ENCODE peak calls at places on chromosomes 7 and 10, in seven cellular contexts. Q is HCT116, P is osteoblast, H is IMR-90, T is hepatocyte, G is PC-9, B is astrocyte. W is an unnamed sample. For H4K20me1, the result is how much of the 10 kb centered on the place peaks cover.

GRCh38 chr10:31584789-31585406 is 265.9 kb downstream of the ZEB1 start:
- DNase-seq in B (peak), P (no peak), G (no peak), H (no peak), Q (no peak), T (no peak), W (no peak)

GRCh38 chr10:75643944-75644820 is 212.8 kb downstream of the LRMDA start:
- DNase-seq in Q (no peak), G (no peak), P (no peak), H (no peak), B (no peak), T (no peak), W (no peak)

GRCh38 chr7:149654588-149654987 is 118.8 kb downstream of the ZNF467 start:
- DNase-seq in H (no peak), G (no peak), B (no peak), P (no peak), Q (no peak), T (no peak), W (no peak)

GRCh38 chr10:128417776-128418175 is 291.6 kb upstream of the MKI67 start:
- DNase-seq in B (no peak), H (no peak), T (no peak), G (no peak), Q (no peak), P (no peak), W (no peak)

GRCh38 chr10:79269443-79269842 is 77.8 kb upstream of the PPIF start:
- DNase-seq in P (no peak), H (no peak), T (no peak), G (no peak), B (no peak), Q (no peak), W (no peak)

GRCh38 chr10:23351914-23352313 is 7.3 kb upstream of the C10orf67 start:
- DNase-seq in P (no peak), B (peak), H (peak), Q (no peak), T (no peak), G (peak), W (no peak)

GRCh38 chr10:72336259-72337038 is 18.3 kb downstream of the DNAJB12 start:
- DNase-seq in G (no peak), P (no peak), T (peak), H (no peak), Q (no peak), B (no peak), W (no peak)

GRCh38 chr7:64045301-64046040 is at the start of gene ZNF727:
- DNase-seq in H (no peak), T (no peak), B (no peak), G (no peak), P (no peak), Q (no peak), W (no peak)

GRCh38 chr7:80622531-80622930 is 15.9 kb upstream of the CD36 start:
- DNase-seq in P (no peak), B (peak), T (no peak), Q (no peak), G (no peak), H (peak), W (no peak)

DNA sequence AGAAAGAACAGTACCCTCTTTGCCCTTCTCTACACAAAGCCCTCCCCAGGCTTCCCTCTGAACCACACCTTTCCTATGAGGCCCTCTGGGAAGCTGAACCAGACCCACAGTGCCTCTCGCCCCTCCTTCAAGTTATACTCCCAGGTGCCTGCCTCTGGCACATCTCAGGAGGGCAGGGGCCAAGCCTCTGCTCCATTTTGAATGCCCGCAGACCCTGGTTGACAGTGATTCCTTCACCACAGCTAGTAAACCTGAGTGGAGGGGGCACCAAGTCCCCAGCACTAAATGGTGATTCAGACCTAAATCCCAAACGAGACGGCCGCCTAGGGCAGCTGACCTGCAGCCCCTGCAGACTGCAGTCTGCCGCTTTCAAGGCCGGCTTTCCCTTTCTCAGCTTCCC is 230.5 kb upstream of the ZNF32 start:
- DNase-seq in Q (no peak), H (no peak), T (no peak), G (no peak), B (no peak), P (no peak), W (no peak)
- H4K20me1 ChIP-seq in Q (under half), H (under half), T (under half), G (under half), B (under half), P (under half), W (under half)

GRCh38 chr10:121338206-121338991 is 259.8 kb downstream of the FGFR2 start:
- DNase-seq in P (no peak), T (no peak), Q (no peak), B (no peak), H (no peak), G (no peak), W (no peak)
- H3K27ac ChIP-seq in P (no peak), T (peak), Q (no peak), B (no peak), H (no peak), G (no peak), W (no peak)

GRCh38 chr7:2639994-2640830 is 8.4 kb downstream of the TTYH3 start:
- DNase-seq in H (no peak), G (peak), B (no peak), Q (no peak), P (no peak), T (no peak), W (no peak)

GRCh38 chr7:2637066-2637471 is 5.3 kb downstream of the TTYH3 start:
- DNase-seq in H (no peak), Q (no peak), T (no peak), B (no peak), G (no peak), P (no peak), W (no peak)

GRCh38 chr7:2639151-2639993 is 7.6 kb downstream of the TTYH3 start:
- DNase-seq in P (no peak), H (no peak), T (no peak), Q (no peak), B (no peak), G (no peak), W (no peak)

GRCh38 chr7:2637505-2638223 is 5.9 kb downstream of the TTYH3 start:
- DNase-seq in G (no peak), T (no peak), P (no peak), Q (no peak), B (no peak), H (no peak), W (no peak)

GRCh38 chr7:2638224-2638991 is 6.6 kb downstream of the TTYH3 start:
- DNase-seq in T (no peak), H (peak), B (peak), P (peak), Q (no peak), G (no peak), W (no peak)
- H4K20me1 ChIP-seq in T (half or more), H (half or more), B (half or more), P (under half), Q (under half), G (half or more), W (under half)

GRCh38 chr10:96843823-96844222 is 11.7 kb downstream of the LCOR start:
- DNase-seq in G (no peak), Q (no peak), H (no peak), B (no peak), T (no peak), P (no peak), W (no peak)

GRCh38 chr10:96846926-96847325 is 14.8 kb downstream of the LCOR start:
- DNase-seq in G (no peak), Q (no peak), H (no peak), B (no peak), T (no peak), P (no peak), W (no peak)

GRCh38 chr10:96842896-96843723 is 11.0 kb downstream of the LCOR start:
- DNase-seq in P (no peak), T (no peak), H (no peak), G (peak), Q (no peak), B (no peak), W (no peak)

GRCh38 chr10:96850113-96850512 is 18.0 kb downstream of the LCOR start:
- DNase-seq in G (no peak), H (no peak), P (no peak), Q (no peak), B (no peak), T (no peak), W (no peak)

GRCh38 chr10:96846395-96846794 is 14.3 kb downstream of the LCOR start:
- DNase-seq in T (no peak), Q (no peak), G (no peak), P (no peak), H (no peak), B (no peak), W (no peak)
- H3K27ac ChIP-seq in T (no peak), Q (no peak), G (peak), P (no peak), H (no peak), B (no peak), W (no peak)

GRCh38 chr10:101130984-101131961 is at the start of gene TLX1:
- DNase-seq in B (no peak), P (peak), T (no peak), G (no peak), H (no peak), Q (no peak), W (peak)

GRCh38 chr10:101133489-101134298 is 2.6 kb downstream of the TLX1 start:
- DNase-seq in B (no peak), T (no peak), Q (no peak), G (no peak), P (peak), H (no peak), W (peak)

GRCh38 chr10:101131962-101132635 is 999 bp downstream of the TLX1 start:
- DNase-seq in P (peak), T (no peak), G (no peak), Q (no peak), H (no peak), B (no peak), W (no peak)

GRCh38 chr10:101134299-101135127 is 3.4 kb downstream of the TLX1 start:
- DNase-seq in T (no peak), Q (no peak), H (no peak), G (no peak), B (no peak), P (peak), W (no peak)

DNA sequence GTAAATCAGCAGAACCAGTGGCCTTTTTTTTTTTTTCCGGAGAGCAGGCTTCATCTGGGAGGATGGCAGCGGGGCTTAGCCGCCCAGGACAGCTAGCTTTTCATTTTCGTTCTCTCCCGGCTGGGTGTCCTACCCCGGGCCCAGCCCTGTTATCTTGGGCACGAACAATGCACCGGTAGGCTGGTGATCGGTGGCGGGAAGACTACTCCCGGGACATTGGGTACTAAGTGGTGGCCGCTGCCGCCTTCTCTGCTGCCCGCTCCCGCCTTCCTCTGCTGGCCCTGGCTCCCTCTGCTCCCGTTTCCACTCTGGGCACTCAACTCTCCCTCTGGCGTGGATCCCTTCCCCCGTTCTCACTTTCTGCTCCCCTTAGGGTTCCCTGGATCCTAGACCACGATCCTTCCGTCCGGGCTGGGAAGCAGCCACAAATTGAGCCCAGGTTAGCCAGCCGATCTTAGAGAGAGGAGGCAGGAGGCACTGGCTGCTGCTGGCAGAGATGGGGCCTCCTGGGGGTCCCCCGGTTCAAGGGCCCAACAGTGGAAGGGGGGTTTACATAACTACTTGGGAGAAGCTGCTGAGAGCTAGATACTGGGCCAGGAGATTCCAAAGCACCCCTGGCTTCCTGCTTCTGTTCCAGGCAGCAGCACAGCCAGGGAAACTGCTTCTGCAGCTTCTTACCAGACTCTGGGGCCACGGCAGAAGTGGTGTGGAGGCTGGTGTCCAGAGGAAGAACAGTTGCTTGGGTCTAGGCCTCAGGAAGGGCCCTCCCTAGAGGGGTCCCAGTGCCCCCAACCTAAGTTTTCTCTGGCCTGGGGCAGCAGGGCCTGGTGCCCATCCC is 1.8 kb downstream of the TLX1 start:
- DNase-seq in G (no peak), Q (no peak), H (no peak), B (no peak), P (peak), T (no peak), W (no peak)
- H4K20me1 ChIP-seq in G (under half), Q (under half), H (under half), B (under half), P (under half), T (under half), W (under half)

DNA sequence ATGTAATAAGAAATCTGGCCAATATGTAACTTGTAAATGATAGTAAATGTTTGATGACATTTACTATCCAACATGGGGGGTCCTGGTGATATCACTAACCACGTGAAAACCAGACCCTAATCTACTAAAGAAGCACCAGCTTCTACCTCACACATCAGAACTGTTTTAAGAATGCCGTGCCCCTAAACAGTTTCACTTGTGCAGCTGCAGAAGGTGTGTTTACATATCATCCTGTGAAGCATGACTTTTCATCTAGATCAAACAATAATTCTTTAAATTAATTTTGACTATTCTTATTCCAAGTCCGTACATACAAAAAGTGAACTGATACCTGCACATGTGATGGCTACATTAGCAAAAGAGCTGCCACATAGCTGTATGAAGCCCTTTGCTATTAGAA is 61.0 kb downstream of the STEAP1B start:
- DNase-seq in H (no peak), P (no peak), B (no peak), T (no peak), Q (no peak), G (no peak), W (no peak)
- H3K27ac ChIP-seq in H (no peak), P (no peak), B (no peak), T (no peak), Q (no peak), G (no peak), W (no peak)

GRCh38 chr10:124672181-124672638 is 72.0 kb downstream of the FAM53B start:
- DNase-seq in G (no peak), B (no peak), P (no peak), H (no peak), T (no peak), Q (no peak), W (no peak)
- H4K20me1 ChIP-seq in G (under half), B (half or more), P (under half), H (under half), T (under half), Q (under half), W (under half)

W was measured in H9.